ENCODE peak calls at places on chromosomes 11 and 22, in four cellular contexts. A, K, M and D are unnamed samples.

GRCh38 chr22:47027766-47028165 is 265.3 kb downstream of the TBC1D22A start:
- DNase-seq in K (no peak), M (no peak), A (no peak), D (no peak)

GRCh38 chr11:134429104-134429503 is 17.1 kb upstream of the B3GAT1 start:
- DNase-seq in M (no peak), A (no peak), K (no peak), D (no peak)

GRCh38 chr11:116078101-116078561 is 573.9 kb upstream of the CADM1 start:
- DNase-seq in K (peak; percentile 31), M (no peak), A (no peak), D (peak; percentile 51)

GRCh38 chr11:75968021-75968685 is 153.1 kb downstream of the UVRAG start:
- DNase-seq in A (peak; percentile 48), K (no peak), M (no peak), D (no peak)

GRCh38 chr22:28296452-28296851 is 377.4 kb upstream of the PITPNB start:
- DNase-seq in A (no peak), K (no peak), M (no peak), D (no peak)

GRCh38 chr11:114243461-114244372 is 52.5 kb upstream of the NNMT start:
- DNase-seq in A (no peak), M (no peak), K (no peak), D (no peak)

GRCh38 chr22:44091021-44091721 is 67.1 kb downstream of the PARVB start:
- DNase-seq in K (no peak), M (peak; percentile 10), A (peak; percentile 56), D (peak; percentile 36)

GRCh38 chr22:45224988-45225731 is 15.5 kb downstream of the KIAA0930 start:
- DNase-seq in K (no peak), M (no peak), A (no peak), D (no peak)

GRCh38 chr11:47577460-47578041 is 1.2 kb downstream of the KBTBD4 start:
- DNase-seq in M (no peak), K (no peak), A (no peak), D (no peak)

GRCh38 chr11:45098929-45099328 is 47.5 kb upstream of the PRDM11 start:
- DNase-seq in K (no peak), A (no peak), M (no peak), D (no peak)

GRCh38 chr11:12164061-12165014 is 53.9 kb downstream of the MICAL2 start:
- DNase-seq in A (peak; percentile 88), K (no peak), M (peak; percentile 97), D (no peak)

GRCh38 chr22:48891688-48892380 is 935.8 kb downstream of the BRD1 start:
- DNase-seq in K (no peak), A (no peak), M (no peak), D (no peak)

GRCh38 chr11:32893091-32893946 is 708 bp downstream of the QSER1 start:
- DNase-seq in A (peak; percentile 51), K (peak; percentile 83), M (peak; percentile 45), D (peak; percentile 67)

GRCh38 chr11:66906077-66906929 is 49.4 kb downstream of the LRFN4 start:
- DNase-seq in A (peak; percentile 64), M (no peak), K (no peak), D (no peak)

GRCh38 chr22:42955087-42955630 is 59.8 kb downstream of the PACSIN2 start:
- DNase-seq in K (no peak), A (no peak), M (no peak), D (no peak)

GRCh38 chr11:57324154-57324885 is 432 bp downstream of the TNKS1BP1 start:
- DNase-seq in A (peak; percentile 59), M (peak; percentile 56), K (no peak), D (peak; percentile 32)

GRCh38 chr11:118998822-118999221 is 884 bp downstream of the CENATAC start:
- DNase-seq in M (peak; percentile 76), A (peak; percentile 76), K (no peak), D (no peak)

GRCh38 chr11:86275493-86276370 is 26.3 kb upstream of the HIKESHI start:
- DNase-seq in M (no peak), K (no peak), A (no peak), D (no peak)

GRCh38 chr11:64367931-64368672 is 9.1 kb downstream of the RPS6KA4 start:
- DNase-seq in A (no peak), M (no peak), K (no peak), D (no peak)

GRCh38 chr11:134414772-134415765 is 3.0 kb upstream of the B3GAT1 start:
- DNase-seq in M (no peak), A (no peak), K (no peak), D (no peak)

GRCh38 chr22:41367039-41367679 is 14.6 kb upstream of the TEF start:
- DNase-seq in A (peak; percentile 99), M (peak; percentile 96), K (no peak), D (no peak)

GRCh38 chr11:91136631-91137030 is 913.8 kb upstream of the CHORDC1 start:
- DNase-seq in K (no peak), A (no peak), M (no peak), D (no peak)

GRCh38 chr11:118176400-118177134 is at the start of gene SCN2B:
- DNase-seq in K (no peak), A (no peak), M (no peak), D (no peak)

GRCh38 chr11:64234840-64235379 is 526 bp downstream of the VEGFB start:
- DNase-seq in K (no peak), M (no peak), A (no peak), D (peak; percentile 50)

GRCh38 chr11:62656801-62657429 is 3.8 kb upstream of the INTS5 start:
- DNase-seq in A (peak; percentile 48), K (no peak), M (no peak), D (no peak)

GRCh38 chr11:39975091-39975490 is 1484.4 kb downstream of the LRRC4C start:
- DNase-seq in A (no peak), M (no peak), K (no peak), D (no peak)

GRCh38 chr11:61632096-61632495 is 48.1 kb upstream of the DAGLA start:
- DNase-seq in M (no peak), A (no peak), K (no peak), D (no peak)

GRCh38 chr22:49052023-49052538 is 775.6 kb downstream of the BRD1 start:
- DNase-seq in A (peak; percentile 4), M (no peak), K (peak; percentile 41), D (no peak)

GRCh38 chr11:128476729-128477128 is 110.6 kb downstream of the ETS1 start:
- DNase-seq in M (no peak), K (no peak), A (peak; percentile 94), D (no peak)

GRCh38 chr11:113549611-113550061 is 74.4 kb upstream of the DRD2 start:
- DNase-seq in A (no peak), K (no peak), M (no peak), D (no peak)

GRCh38 chr11:33172996-33173395 is 11.7 kb upstream of the CSTF3 start:
- DNase-seq in K (no peak), A (peak; percentile 69), M (no peak), D (no peak)

DNA sequence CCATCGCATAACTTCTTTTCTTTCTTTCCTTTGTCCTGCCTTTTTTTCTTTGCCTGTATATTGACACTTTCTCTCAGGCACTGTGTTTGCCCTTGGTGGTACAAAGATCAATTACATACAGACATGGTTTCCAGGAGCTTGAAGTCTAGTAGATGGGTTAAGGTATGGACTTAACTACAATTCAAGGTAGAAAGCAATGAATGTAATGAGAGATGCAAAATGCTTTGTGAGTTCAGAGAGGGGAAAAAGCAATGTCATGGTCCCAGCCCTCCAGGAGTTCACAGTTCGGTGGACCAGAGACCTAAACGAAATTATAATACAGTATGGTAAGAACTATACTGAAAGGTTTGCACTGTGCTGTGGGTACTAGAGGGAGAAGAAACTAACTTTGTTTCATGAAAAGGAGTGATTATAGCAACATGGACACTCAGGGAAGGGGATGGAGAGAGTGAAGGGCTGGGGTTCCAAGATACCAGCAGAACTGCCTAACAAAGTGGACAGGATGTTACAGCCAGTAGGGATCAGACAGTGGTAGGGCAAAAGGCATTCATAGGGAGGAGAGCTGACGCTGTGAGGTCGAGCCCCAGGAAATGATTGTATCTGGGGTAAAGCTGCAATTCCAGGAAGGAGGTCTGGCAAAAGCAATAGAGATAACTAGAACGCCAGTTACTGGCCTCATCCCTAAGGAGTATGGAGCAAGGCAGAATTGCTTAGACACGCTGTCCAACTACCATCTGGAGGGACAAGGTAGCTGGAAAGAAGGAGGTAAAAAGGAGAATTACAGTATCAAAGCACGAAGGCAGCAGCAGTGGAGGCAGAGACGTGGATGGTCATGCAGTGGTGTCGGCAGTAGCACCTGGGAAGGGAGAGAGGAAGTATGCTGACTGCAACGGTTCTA is 158.3 kb upstream of the MTMR2 start:
- DNase-seq in K (no peak), M (no peak), A (peak; percentile 44), D (no peak)
- TF ChIP-seq CTCF in K (no peak), M (no peak), A (no peak), D (no peak)

GRCh38 chr22:37358386-37358785 is 68.9 kb downstream of the ELFN2 start:
- DNase-seq in M (no peak), A (no peak), K (no peak), D (no peak)

GRCh38 chr22:37358917-37359316 is 68.4 kb downstream of the ELFN2 start:
- DNase-seq in A (no peak), M (no peak), K (no peak), D (no peak)

GRCh38 chr22:37357471-37357870 is 69.8 kb downstream of the ELFN2 start:
- DNase-seq in A (no peak), M (no peak), K (no peak), D (no peak)

GRCh38 chr22:37355174-37355573 is 72.1 kb downstream of the ELFN2 start:
- DNase-seq in K (no peak), A (no peak), M (no peak), D (no peak)

DNA sequence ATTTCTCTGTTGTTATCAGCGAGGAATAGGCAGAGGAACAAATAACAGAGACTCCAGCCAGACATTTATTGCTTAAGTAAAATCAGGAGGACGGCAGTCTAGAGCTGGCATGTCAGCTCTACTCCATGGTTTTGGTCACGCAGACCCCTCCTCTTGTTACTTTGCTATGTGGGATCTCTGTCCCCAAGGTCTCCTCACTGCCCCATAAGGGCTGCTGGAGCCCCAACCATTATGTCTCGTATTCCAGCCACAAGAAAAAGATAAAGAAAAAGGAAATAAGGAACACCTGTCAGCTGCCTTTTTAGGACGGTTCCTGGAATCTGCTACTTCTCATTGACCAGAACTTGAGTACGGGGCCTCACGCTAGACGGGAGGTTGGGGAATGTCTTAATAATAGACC is 70.4 kb downstream of the ELFN2 start:
- DNase-seq in K (no peak), A (no peak), M (no peak), D (no peak)
- TF ChIP-seq CTCF in K (no peak), A (no peak), M (no peak), D (no peak)

DNA sequence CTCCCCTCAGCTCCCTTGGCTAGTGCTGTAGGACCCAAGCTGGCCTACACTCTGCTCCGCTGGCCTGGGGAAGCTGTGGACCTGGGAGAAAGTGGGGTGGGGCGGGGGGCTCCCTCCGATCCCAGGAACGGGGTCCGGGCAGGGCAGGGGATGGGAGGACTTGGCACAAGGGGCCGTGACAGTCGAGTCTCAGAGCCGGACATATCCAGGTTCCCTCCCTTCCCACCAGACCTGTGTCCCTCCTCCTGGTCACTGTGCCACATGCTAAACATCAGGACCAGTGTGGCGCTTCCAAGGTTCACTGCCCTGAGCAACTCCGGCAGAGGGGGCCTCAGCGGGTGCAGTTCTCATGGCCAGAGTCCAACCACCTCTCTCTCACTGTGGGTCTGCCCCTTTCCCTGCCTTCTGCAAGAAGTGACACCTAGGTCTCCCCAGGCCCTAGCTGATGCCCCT is 2.0 kb downstream of the DUSP8 start:
- DNase-seq in M (no peak), K (no peak), A (no peak), D (no peak)
- TF ChIP-seq CTCF in M (no peak), K (no peak), A (no peak), D (no peak)

DNA sequence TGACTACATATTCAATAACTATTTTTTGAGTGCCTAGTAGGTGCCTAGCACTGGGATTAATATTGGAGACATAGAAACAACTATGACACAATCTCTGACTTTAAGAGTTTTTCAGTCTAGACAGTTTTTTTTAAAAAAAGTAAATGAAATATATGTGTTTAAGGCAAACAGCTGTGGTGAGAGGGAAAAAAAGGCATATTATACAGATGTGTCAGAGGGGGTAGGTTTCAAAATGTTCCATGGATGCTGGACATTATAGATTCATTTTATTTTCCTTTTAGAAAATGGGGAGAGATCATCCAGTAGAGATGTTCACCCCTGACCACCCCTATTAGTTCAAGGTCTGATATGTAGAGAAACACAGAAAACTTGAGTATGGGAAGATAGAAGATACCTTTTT is 90.8 kb downstream of the LUZP2 start:
- DNase-seq in M (peak; percentile 30), A (peak; percentile 43), K (no peak), D (no peak)
- TF ChIP-seq CTCF in M (no peak), A (no peak), K (no peak), D (no peak)